ENCODE peak calls at places on chromosomes 13 and 19, in eight cellular contexts. E is fibroblast of the conjunctiva; K is T-helper 17 cell; B is activated B cell treated with CpG ODN at 0.5 μM for 24 hours; D is central memory CD4-positive, alpha-beta T cell; L is left cardiac atrium; H is dermis blood vessel endothelial cell; A is AG10803. V is an unnamed sample.

GRCh38 chr19:49430678-49431329 is 5.6 kb downstream of the GFY start:
- DNase-seq in E (no peak), K (no peak), B (no peak), D (no peak), L (no peak), H (peak), A (no peak), V (no peak)

GRCh38 chr19:43699506-43700367 is 16.1 kb upstream of the IRGC start:
- DNase-seq in E (no peak), K (no peak), B (peak), D (no peak), L (peak), H (peak), A (no peak), V (peak)

GRCh38 chr13:44573790-44574465 is 2.2 kb downstream of the TSC22D1 start:
- DNase-seq in E (peak), K (no peak), B (no peak), D (no peak), L (no peak), H (peak), A (peak), V (peak)

GRCh38 chr19:53808710-53809125 is 15.4 kb downstream of the NLRP12 start:
- DNase-seq in E (peak), K (no peak), B (no peak), D (no peak), L (no peak), H (peak), A (peak), V (peak)

GRCh38 chr19:5250127-5250659 is 90.4 kb downstream of the PTPRS start:
- DNase-seq in E (no peak), K (no peak), B (no peak), D (no peak), L (peak), H (no peak), A (no peak), V (no peak)

GRCh38 chr19:18322318-18322758 is 538 bp downstream of the LSM4 start:
- DNase-seq in E (peak), K (no peak), B (no peak), D (no peak), L (peak), H (peak), A (peak), V (peak)

GRCh38 chr19:18832331-18833140 is 777 bp downstream of the UPF1 start:
- DNase-seq in E (no peak), K (no peak), B (no peak), D (no peak), L (no peak), H (peak), A (peak), V (peak)

GRCh38 chr13:105139380-105140285 is 1395.8 kb downstream of the EFNB2 start:
- DNase-seq in E (no peak), K (peak), B (peak), D (peak), L (peak), H (no peak), A (peak), V (peak)

GRCh38 chr19:3573162-3573857 is 566 bp downstream of the HMG20B start:
- DNase-seq in E (no peak), K (no peak), B (no peak), D (no peak), L (peak), H (no peak), A (no peak), V (no peak)

GRCh38 chr19:15378529-15379082 is 981 bp downstream of the AKAP8 start:
- DNase-seq in E (no peak), K (peak), B (no peak), D (peak), L (no peak), H (peak), A (peak), V (peak)

GRCh38 chr19:1663854-1664253 is 11.4 kb upstream of the TCF3 start:
- DNase-seq in E (no peak), K (no peak), B (no peak), D (no peak), L (no peak), H (no peak), A (no peak), V (no peak)

GRCh38 chr13:108924154-108924940 is 294.9 kb downstream of the MYO16 start:
- DNase-seq in E (no peak), K (no peak), B (no peak), D (no peak), L (no peak), H (no peak), A (no peak), V (no peak)

GRCh38 chr19:4536798-4537197 is 1.8 kb upstream of the PLIN5 start:
- DNase-seq in E (no peak), K (no peak), B (no peak), D (no peak), L (no peak), H (no peak), A (no peak), V (no peak)

GRCh38 chr19:13505761-13506549 is at the start of gene CACNA1A:
- DNase-seq in E (no peak), K (no peak), B (peak), D (no peak), L (no peak), H (peak), A (peak), V (no peak)

GRCh38 chr13:64206430-64207225 is 2791.0 kb upstream of the PCDH20 start:
- DNase-seq in E (no peak), K (no peak), B (no peak), D (no peak), L (no peak), H (no peak), A (no peak), V (no peak)

GRCh38 chr19:55173717-55174409 is 6.2 kb downstream of the SYT5 start:
- DNase-seq in E (peak), K (no peak), B (no peak), D (no peak), L (peak), H (peak), A (peak), V (no peak)

GRCh38 chr19:36051236-36051635 is 2.8 kb downstream of the THAP8 start:
- DNase-seq in E (no peak), K (no peak), B (no peak), D (no peak), L (no peak), H (peak), A (no peak), V (no peak)

GRCh38 chr13:33140161-33140560 is 123.9 kb downstream of the KL start:
- DNase-seq in E (no peak), K (no peak), B (no peak), D (no peak), L (no peak), H (no peak), A (no peak), V (no peak)

GRCh38 chr13:29909975-29910674 is 59.7 kb upstream of the UBL3 start:
- DNase-seq in E (no peak), K (no peak), B (no peak), D (no peak), L (no peak), H (no peak), A (peak), V (no peak)

GRCh38 chr13:77918391-77919261 is at the start of gene EDNRB:
- DNase-seq in E (no peak), K (no peak), B (no peak), D (no peak), L (peak), H (peak), A (peak), V (peak)

GRCh38 chr19:38072776-38073411 is 151.1 kb downstream of the DPF1 start:
- DNase-seq in E (no peak), K (no peak), B (no peak), D (no peak), L (no peak), H (no peak), A (no peak), V (no peak)

GRCh38 chr13:111531505-111531904 is 211.1 kb downstream of the TEX29 start:
- DNase-seq in E (peak), K (no peak), B (no peak), D (no peak), L (no peak), H (no peak), A (peak), V (no peak)